ENCODE peak calls at places on chromosomes 13 and 19, in four cellular contexts. K is MV-4-11, A is neural crest cell, T is body of pancreas. V is an unnamed sample.

GRCh38 chr19:18995804-18996241 is 37.5 kb downstream of the SUGP2 start:
- DNase-seq in K (peak), A (peak), T (peak), V (peak)

GRCh38 chr13:52361225-52361624 is 44.7 kb downstream of the THSD1 start:
- DNase-seq in K (no peak), A (no peak), T (no peak), V (no peak)

GRCh38 chr13:34035676-34036325 is 217.9 kb downstream of the RFC3 start:
- DNase-seq in K (no peak), A (no peak), T (no peak), V (no peak)

GRCh38 chr13:30319703-30320102 is 12.4 kb upstream of the KATNAL1 start:
- DNase-seq in K (peak), A (no peak), T (no peak), V (no peak)

GRCh38 chr13:48583859-48584311 is 51.0 kb upstream of the RCBTB2 start:
- DNase-seq in K (no peak), A (no peak), T (no peak), V (no peak)

GRCh38 chr19:38268539-38268938 is 4.2 kb downstream of the SPINT2 start:
- DNase-seq in K (no peak), A (no peak), T (no peak), V (no peak)

GRCh38 chr13:25901460-25902376 is 150.1 kb downstream of the SHISA2 start:
- DNase-seq in K (peak), A (no peak), T (no peak), V (no peak)

GRCh38 chr19:4496304-4496703 is 22.0 kb downstream of the PLIN4 start:
- DNase-seq in K (no peak), A (no peak), T (no peak), V (no peak)

GRCh38 chr13:112001571-112001970 is 65.4 kb upstream of the SOX1 start:
- DNase-seq in K (no peak), A (no peak), T (no peak), V (no peak)

GRCh38 chr13:22422023-22422422 is 751.1 kb downstream of the FGF9 start:
- DNase-seq in K (no peak), A (no peak), T (no peak), V (no peak)

GRCh38 chr13:31674056-31674455 is 65.3 kb upstream of the RXFP2 start:
- DNase-seq in K (peak), A (no peak), T (no peak), V (peak)

GRCh38 chr13:27476943-27477681 is 26.7 kb upstream of the MTIF3 start:
- DNase-seq in K (peak), A (no peak), T (peak), V (no peak)

GRCh38 chr13:24288870-24289269 is 20.5 kb upstream of the C1QTNF9 start:
- DNase-seq in K (peak), A (no peak), T (no peak), V (no peak)

GRCh38 chr13:63696055-63696454 is 2280.4 kb upstream of the PCDH20 start:
- DNase-seq in K (no peak), A (no peak), T (no peak), V (no peak)

GRCh38 chr13:109361562-109361961 is 424.8 kb downstream of the IRS2 start:
- DNase-seq in K (peak), A (no peak), T (no peak), V (no peak)

GRCh38 chr13:59545007-59545406 is 618.7 kb downstream of the DIAPH3 start:
- DNase-seq in K (no peak), A (no peak), T (no peak), V (no peak)

V was measured in SK-N-DZ.